ENCODE peak calls at places on chromosomes 16 and 17, in four cellular contexts. P, I, T and E are unnamed samples.

GRCh38 chr17:333626-334396 is 18.8 kb downstream of the RPH3AL start:
- DNase-seq in I (no peak), P (no peak), T (peak), E (no peak)

GRCh38 chr16:73315645-73316044 is 267.7 kb upstream of the ZFHX3 start:
- DNase-seq in P (no peak), I (no peak), T (no peak), E (no peak)

GRCh38 chr17:44807093-44807816 is 22.8 kb downstream of the GJC1 start:
- DNase-seq in I (no peak), T (no peak), P (no peak), E (no peak)

GRCh38 chr17:74758846-74759163 is 10.4 kb downstream of the NHERF1 start:
- DNase-seq in I (no peak), T (no peak), P (peak), E (no peak)

GRCh38 chr17:65656390-65657250 is 95.2 kb upstream of the AXIN2 start:
- DNase-seq in P (no peak), I (no peak), T (no peak), E (no peak)

GRCh38 chr17:39485555-39485954 is 24.3 kb downstream of the CDK12 start:
- DNase-seq in P (peak), I (no peak), T (peak), E (no peak)

GRCh38 chr16:84720180-84720579 is 20.4 kb downstream of the USP10 start:
- DNase-seq in P (peak), I (no peak), T (no peak), E (no peak)

GRCh38 chr16:84847554-84848415 is 28.0 kb downstream of the CRISPLD2 start:
- DNase-seq in T (no peak), P (no peak), I (no peak), E (no peak)